ENCODE peak calls at places on chromosomes 11 and 22, in eight cellular contexts. G, L, J, K, I, A, C and P are unnamed samples.

GRCh38 chr22:48453171-48453570 is 1374.5 kb downstream of the BRD1 start:
- DNase-seq in A (no peak), K (no peak), C (no peak), G (no peak), I (no peak), L (no peak), J (no peak), P (no peak)

GRCh38 chr11:65500262-65501004 is 1.6 kb downstream of the MALAT1 start:
- DNase-seq in J (peak), L (no peak), K (no peak), A (peak), C (no peak), I (peak), G (peak), P (peak)

GRCh38 chr11:45457649-45458048 is 171.5 kb upstream of the SYT13 start:
- DNase-seq in J (no peak), I (no peak), C (no peak), K (no peak), G (no peak), L (no peak), A (no peak), P (no peak)

GRCh38 chr11:68753300-68753699 is 2.0 kb upstream of the TESMIN start:
- DNase-seq in C (no peak), G (peak), I (no peak), J (no peak), K (no peak), A (no peak), L (no peak), P (peak)

GRCh38 chr22:37552560-37553163 is 7.6 kb upstream of the CDC42EP1 start:
- DNase-seq in K (no peak), I (no peak), L (peak), J (no peak), G (no peak), A (peak), C (no peak), P (no peak)

GRCh38 chr22:20429254-20430100 is 8.1 kb downstream of the SCARF2 start:
- DNase-seq in L (peak), J (peak), G (peak), I (no peak), K (peak), C (peak), A (no peak), P (peak)

GRCh38 chr11:12787847-12788246 is 113.6 kb downstream of the TEAD1 start:
- DNase-seq in C (no peak), G (no peak), L (no peak), J (no peak), A (no peak), K (no peak), I (no peak), P (no peak)

GRCh38 chr11:2670541-2671100 is 29.2 kb downstream of the KCNQ1OT1 start:
- DNase-seq in L (peak), I (no peak), J (no peak), K (no peak), C (no peak), G (no peak), A (no peak), P (no peak)

GRCh38 chr11:31817054-31817620 is 6.0 kb upstream of the PAX6 start:
- DNase-seq in I (peak), G (peak), L (peak), K (no peak), C (peak), J (no peak), A (no peak), P (no peak)

GRCh38 chr11:75428301-75428724 is 4.7 kb downstream of the KLHL35 start:
- DNase-seq in A (peak), I (peak), L (no peak), C (peak), G (peak), K (peak), J (peak), P (peak)

GRCh38 chr11:8826901-8827560 is 84.0 kb upstream of the AKIP1 start:
- DNase-seq in L (no peak), A (no peak), J (no peak), G (no peak), I (no peak), C (no peak), K (no peak), P (no peak)

GRCh38 chr22:47063606-47064005 is 301.2 kb downstream of the TBC1D22A start:
- DNase-seq in L (no peak), A (no peak), I (no peak), J (no peak), G (no peak), C (no peak), K (no peak), P (no peak)

GRCh38 chr11:87361891-87362290 is 324.2 kb downstream of the TMEM135 start:
- DNase-seq in I (no peak), C (no peak), L (no peak), G (no peak), K (no peak), A (no peak), J (no peak), P (no peak)

GRCh38 chr11:19872526-19873135 is 160.0 kb downstream of the NAV2 start:
- DNase-seq in C (no peak), A (no peak), J (no peak), I (no peak), G (peak), K (no peak), L (peak), P (no peak)

GRCh38 chr11:83011333-83012167 is 60.1 kb downstream of the RAB30 start:
- DNase-seq in A (no peak), L (no peak), K (no peak), J (no peak), C (no peak), G (peak), I (no peak), P (no peak)

GRCh38 chr22:31631381-31631780 is 30.6 kb downstream of the PISD start:
- DNase-seq in J (no peak), L (no peak), A (no peak), C (peak), I (no peak), K (no peak), G (no peak), P (no peak)

GRCh38 chr11:69102732-69103615 is 52.8 kb upstream of the SMIM38 start:
- DNase-seq in I (no peak), L (no peak), G (no peak), J (no peak), K (no peak), A (no peak), C (no peak), P (no peak)

GRCh38 chr11:10348650-10349280 is 43.9 kb downstream of the ADM start:
- DNase-seq in C (no peak), K (no peak), L (no peak), A (no peak), G (peak), I (no peak), J (no peak), P (no peak)

GRCh38 chr11:7673724-7674434 is 579 bp upstream of the CYB5R2 start:
- DNase-seq in K (no peak), G (peak), J (no peak), C (peak), A (no peak), I (peak), L (peak), P (no peak)

GRCh38 chr11:551131-551530 is 9.4 kb downstream of the LMNTD2 start:
- DNase-seq in G (no peak), L (no peak), C (no peak), J (no peak), A (no peak), K (no peak), I (no peak), P (no peak)

GRCh38 chr11:94473177-94473799 is 20.4 kb downstream of the MRE11 start:
- DNase-seq in I (no peak), L (no peak), A (no peak), K (no peak), G (no peak), C (peak), J (no peak), P (no peak)